ENCODE peak calls at places on chromosomes 16 and 17, in eight cellular contexts. Q is HFF-Myc; F is stomach; R is fibroblast of the aortic adventitia; E is ovary; Z is adipocyte; O is CD8-positive, alpha-beta memory T cell; W is AG09309. X is an unnamed sample.

GRCh38 chr17:83179378-83179777 is 100.0 kb downstream of the METRNL start:
- DNase-seq in Q (no peak), F (no peak), R (no peak), E (peak), Z (no peak), O (no peak), W (no peak), X (no peak)

GRCh38 chr17:59669411-59669810 is 37.8 kb downstream of the PTRH2 start:
- DNase-seq in Q (no peak), F (no peak), R (no peak), E (no peak), Z (no peak), O (no peak), W (no peak), X (no peak)

GRCh38 chr16:66414891-66415290 is 12.2 kb upstream of the BEAN1 start:
- DNase-seq in Q (no peak), F (no peak), R (no peak), E (no peak), Z (no peak), O (no peak), W (no peak), X (no peak)

GRCh38 chr16:85096921-85097320 is 15.4 kb downstream of the CIBAR2 start:
- DNase-seq in Q (no peak), F (no peak), R (no peak), E (no peak), Z (no peak), O (no peak), W (no peak), X (no peak)

GRCh38 chr16:16096858-16097213 is 126.5 kb downstream of the ABCC6 start:
- DNase-seq in Q (no peak), F (no peak), R (no peak), E (no peak), Z (no peak), O (no peak), W (no peak), X (no peak)

GRCh38 chr17:63704836-63705235 is 4.9 kb upstream of the LIMD2 start:
- DNase-seq in Q (no peak), F (no peak), R (no peak), E (no peak), Z (no peak), O (no peak), W (no peak), X (no peak)

GRCh38 chr16:24555346-24555872 is 16.0 kb downstream of the RBBP6 start:
- DNase-seq in Q (no peak), F (no peak), R (no peak), E (no peak), Z (no peak), O (no peak), W (no peak), X (no peak)

GRCh38 chr16:50204426-50205108 is 51.5 kb downstream of the TENT4B start:
- DNase-seq in Q (no peak), F (no peak), R (no peak), E (no peak), Z (no peak), O (no peak), W (no peak), X (no peak)

GRCh38 chr16:71230122-71230845 is at the start of gene HYDIN:
- DNase-seq in Q (peak), F (no peak), R (peak), E (peak), Z (peak), O (no peak), W (no peak), X (no peak)

GRCh38 chr17:50288306-50288705 is 14.0 kb downstream of the TMEM92 start:
- DNase-seq in Q (no peak), F (no peak), R (no peak), E (peak), Z (no peak), O (no peak), W (no peak), X (no peak)
- H3K4me3 ChIP-seq in Q (no peak), F (no peak), R (peak), E (no peak), Z (peak), O (no peak), W (no peak), X (no peak)

GRCh38 chr17:7528842-7529241 is 20.0 kb upstream of the TNFSF12 start:
- DNase-seq in Q (no peak), F (no peak), R (no peak), E (no peak), Z (no peak), O (no peak), W (no peak), X (no peak)
- H3K4me3 ChIP-seq in Q (no peak), F (no peak), R (no peak), E (no peak), Z (no peak), O (no peak), W (no peak), X (no peak)

GRCh38 chr17:77281904-77282367 is 141.2 kb downstream of the SEC14L1 start:
- DNase-seq in Q (no peak), F (peak), R (no peak), E (no peak), Z (no peak), O (no peak), W (no peak), X (no peak)

GRCh38 chr17:77279448-77280303 is 138.9 kb downstream of the SEC14L1 start:
- DNase-seq in Q (no peak), F (peak), R (peak), E (no peak), Z (peak), O (no peak), W (no peak), X (no peak)

GRCh38 chr17:77280304-77280910 is 139.6 kb downstream of the SEC14L1 start:
- DNase-seq in Q (no peak), F (no peak), R (peak), E (no peak), Z (no peak), O (no peak), W (peak), X (no peak)

GRCh38 chr17:77282524-77283515 is 142.1 kb downstream of the SEC14L1 start:
- DNase-seq in Q (no peak), F (peak), R (no peak), E (no peak), Z (no peak), O (no peak), W (no peak), X (no peak)

DNA sequence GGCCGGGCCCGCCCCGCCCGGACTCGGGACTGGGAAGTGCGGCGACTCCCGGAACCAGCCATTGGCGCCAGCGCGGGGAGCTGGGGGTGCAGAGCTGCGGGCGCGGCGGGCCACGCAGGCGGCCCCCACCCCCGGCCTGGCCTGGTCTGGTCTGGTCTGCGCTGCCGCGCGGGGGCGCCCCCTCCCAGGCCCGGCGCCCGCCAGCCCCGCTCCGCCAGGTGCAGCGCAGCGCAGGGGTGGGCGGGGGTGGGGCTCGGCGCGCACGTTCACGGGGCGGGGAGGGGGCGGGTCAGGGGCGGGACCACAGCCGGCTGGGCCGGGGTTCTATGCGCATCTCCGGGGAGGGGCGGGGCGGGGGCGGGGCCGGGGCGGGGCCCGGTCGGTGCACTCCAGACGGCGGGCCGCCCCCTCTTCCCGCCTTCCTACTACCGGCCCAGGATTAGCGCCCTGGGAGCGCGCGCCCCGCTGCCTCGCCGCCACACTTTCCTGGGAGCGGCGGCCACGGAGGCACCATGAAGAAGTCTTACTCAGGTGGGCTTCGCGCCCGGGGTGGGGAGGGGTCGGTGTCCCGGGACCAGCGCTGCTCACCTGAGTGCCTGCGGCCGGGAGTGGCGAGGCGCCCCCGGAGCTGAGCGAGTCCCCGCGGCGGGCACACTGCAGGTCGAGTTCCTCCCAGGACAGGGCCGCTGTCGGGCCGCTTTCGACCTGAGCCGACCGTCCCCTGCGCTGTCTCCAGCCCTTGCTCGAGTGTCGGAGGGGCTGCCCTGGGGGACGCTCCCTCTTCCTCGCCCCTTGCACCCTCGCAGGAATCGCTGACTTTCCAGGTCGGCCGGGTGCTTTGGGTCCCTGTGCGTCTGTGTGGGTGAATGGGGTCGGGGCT is 140.5 kb downstream of the SEC14L1 start:
- DNase-seq in Q (no peak), F (peak), R (no peak), E (peak), Z (peak), O (peak), W (no peak), X (peak)
- H3K4me3 ChIP-seq in Q (peak), F (peak), R (peak), E (peak), Z (peak), O (peak), W (peak), X (peak)

DNA sequence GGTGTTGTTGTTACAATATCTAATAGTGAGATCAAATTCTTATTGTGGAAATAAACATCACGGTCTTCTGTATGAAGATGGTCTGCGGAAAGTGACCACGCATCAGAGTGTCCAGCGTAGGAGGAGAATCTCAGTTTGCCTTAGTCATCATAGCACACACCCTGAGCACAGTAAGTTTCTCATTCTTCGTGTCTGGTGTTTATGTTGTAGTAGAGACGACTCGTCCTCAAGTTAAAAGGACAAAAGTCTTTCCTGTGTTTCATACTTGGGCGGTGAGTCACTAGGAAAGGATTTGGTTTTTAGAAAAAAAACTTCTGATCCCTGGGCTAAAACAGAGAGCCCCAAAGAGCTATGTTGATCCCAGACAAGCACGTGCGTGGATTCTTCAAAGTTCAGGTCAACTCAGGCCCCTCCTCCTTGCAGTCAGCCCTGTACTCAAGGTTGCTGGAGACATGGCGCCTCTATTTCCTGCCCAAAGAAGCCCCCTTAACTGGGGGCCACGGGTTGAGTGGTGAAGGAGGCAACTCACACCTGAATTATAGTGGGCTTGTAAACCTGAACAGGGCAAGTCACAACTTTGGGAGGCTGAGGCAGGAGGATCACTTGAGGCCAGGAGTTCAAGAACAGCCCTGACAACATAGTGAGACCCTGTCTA is 170.4 kb downstream of the ZFHX3 start:
- DNase-seq in Q (peak), F (no peak), R (peak), E (no peak), Z (peak), O (no peak), W (peak), X (no peak)
- H3K4me3 ChIP-seq in Q (no peak), F (no peak), R (no peak), E (no peak), Z (no peak), O (no peak), W (no peak), X (no peak)

DNA sequence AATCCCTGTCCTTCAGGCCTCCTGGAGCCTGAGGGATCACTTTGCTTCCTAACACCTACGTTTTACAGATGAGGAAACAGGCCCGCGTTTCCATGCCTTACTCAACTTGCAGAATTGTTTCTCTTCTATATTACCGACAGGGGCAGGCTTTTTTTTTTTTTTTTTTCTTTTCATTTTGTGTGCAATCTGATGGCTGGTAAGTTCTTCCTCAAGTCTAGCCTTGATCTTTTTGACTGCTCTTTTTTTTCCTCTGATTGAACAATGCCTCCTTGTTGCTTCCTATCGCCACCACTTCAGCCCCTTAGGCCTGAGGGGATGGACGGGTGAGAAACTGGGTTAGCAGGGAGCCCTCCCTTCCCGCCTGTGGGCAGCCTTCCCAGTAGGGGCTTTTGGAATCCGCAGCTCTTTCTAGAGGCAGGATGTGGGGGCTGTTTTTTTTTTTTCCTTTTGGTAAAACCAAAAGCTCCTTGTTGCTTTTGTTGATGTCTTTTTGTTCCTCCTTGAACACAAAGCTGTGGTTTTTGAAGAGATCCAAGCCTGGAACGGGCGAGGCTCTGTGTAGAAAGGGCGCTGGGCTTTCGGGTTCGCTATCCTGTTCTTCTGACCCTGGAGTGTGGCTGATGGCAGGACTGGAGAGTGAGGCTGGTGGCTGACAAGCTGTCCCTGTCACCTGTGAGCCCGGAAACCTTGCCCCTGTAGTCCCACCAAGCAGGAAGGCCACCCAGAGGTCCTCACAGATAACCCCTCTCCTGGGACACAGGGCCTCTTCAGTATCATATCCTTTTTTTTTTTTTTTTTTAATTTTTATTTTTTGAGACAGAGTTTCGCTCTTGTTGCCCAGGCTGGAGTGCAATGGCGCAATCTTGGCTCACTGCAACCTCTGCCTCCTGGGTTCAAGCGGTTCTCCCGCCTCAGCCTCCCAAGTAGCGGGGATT is 14.0 kb downstream of the LASP1 start:
- DNase-seq in Q (no peak), F (no peak), R (no peak), E (no peak), Z (no peak), O (no peak), W (no peak), X (no peak)
- H3K4me3 ChIP-seq in Q (no peak), F (no peak), R (no peak), E (no peak), Z (no peak), O (peak), W (no peak), X (no peak)

GRCh38 chr16:3591991-3592390 is 14.8 kb upstream of the NLRC3 start:
- DNase-seq in Q (no peak), F (no peak), R (no peak), E (no peak), Z (no peak), O (no peak), W (no peak), X (no peak)
- H3K4me3 ChIP-seq in Q (no peak), F (no peak), R (no peak), E (no peak), Z (no peak), O (no peak), W (no peak), X (no peak)

DNA sequence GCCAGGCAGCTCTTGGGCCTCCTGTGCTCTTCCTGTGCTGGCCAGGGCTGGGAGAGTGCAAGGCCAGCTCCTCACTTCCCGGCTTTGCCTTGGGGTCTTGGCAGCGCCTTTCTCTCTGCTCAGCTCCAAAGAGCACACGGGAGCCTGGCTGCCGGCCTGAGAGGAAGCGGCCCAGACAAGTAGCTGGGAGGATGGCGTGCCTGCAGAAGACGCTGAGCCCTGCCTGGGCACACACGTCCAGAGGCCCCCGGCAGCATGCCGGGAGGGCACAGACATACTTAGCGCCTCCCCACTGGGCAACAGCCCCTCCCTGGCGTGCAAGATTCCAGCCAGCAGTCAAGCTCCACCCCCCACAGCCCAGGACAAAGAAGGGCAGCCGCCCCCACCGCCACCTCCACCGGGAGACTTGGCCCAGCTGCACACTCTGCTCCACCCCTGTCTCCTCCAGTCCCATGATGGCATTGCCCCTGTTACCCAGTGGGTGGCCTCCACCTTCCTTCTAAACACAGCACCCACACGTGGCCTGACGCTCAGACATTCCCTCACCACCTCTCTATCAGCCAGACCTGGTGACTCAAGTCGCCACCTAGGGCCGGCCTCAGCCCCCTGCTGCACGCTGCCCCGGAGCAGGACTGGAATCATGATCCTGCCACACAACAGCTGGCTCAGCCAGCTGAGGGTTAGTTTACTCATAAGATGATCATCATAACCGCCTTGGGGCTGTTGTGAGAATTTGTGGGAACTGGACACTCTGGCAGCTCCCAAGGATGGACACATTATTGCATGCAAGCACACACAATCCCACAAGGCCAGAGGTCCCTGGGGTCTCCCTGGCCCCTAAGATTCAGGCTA is 12.4 kb downstream of the SGCA start:
- DNase-seq in Q (peak), F (peak), R (peak), E (peak), Z (peak), O (peak), W (peak), X (peak)
- H3K4me3 ChIP-seq in Q (no peak), F (no peak), R (no peak), E (no peak), Z (no peak), O (no peak), W (no peak), X (no peak)

X was measured in effector memory CD4-positive, alpha-beta T cell.